ENCODE peak calls at places on chromosome X, in four cellular contexts. R is HFF-Myc, Q is choroid plexus epithelial cell, G is tibial artery. C is an unnamed sample.

GRCh38 chrX:12767856-12768255 is 23.4 kb upstream of the PRPS2 start:
- DNase-seq in Q (no peak), R (no peak), G (no peak), C (no peak)

GRCh38 chrX:35919536-35920309 is at the start of gene CFAP47:
- DNase-seq in G (peak), Q (peak), R (no peak), C (peak)

GRCh38 chrX:97639526-97639925 is 755.8 kb downstream of the RPA4 start:
- DNase-seq in Q (no peak), G (no peak), R (no peak), C (no peak)

GRCh38 chrX:135740683-135741149 is 27.3 kb downstream of the CT45A3 start:
- DNase-seq in Q (peak), G (peak), R (no peak), C (no peak)

GRCh38 chrX:111086521-111087127 is 9.4 kb upstream of the PAK3 start:
- DNase-seq in Q (no peak), R (no peak), G (no peak), C (no peak)

GRCh38 chrX:11103006-11103405 is 8.1 kb upstream of the HCCS start:
- DNase-seq in Q (no peak), R (no peak), G (no peak), C (no peak)

GRCh38 chrX:46912673-46913491 is 661 bp downstream of the JADE3 start:
- DNase-seq in R (no peak), Q (peak), G (peak), C (peak)

GRCh38 chrX:15812212-15812938 is 22.1 kb downstream of the ZRSR2 start:
- DNase-seq in G (no peak), Q (no peak), R (no peak), C (no peak)

GRCh38 chrX:40207626-40208025 is 109.9 kb upstream of the BCOR start:
- DNase-seq in Q (no peak), R (no peak), G (no peak), C (peak)

GRCh38 chrX:39011454-39012204 is 210.4 kb downstream of the MID1IP1 start:
- DNase-seq in Q (no peak), R (no peak), G (no peak), C (peak)

GRCh38 chrX:18833071-18833731 is 125.8 kb downstream of the PPEF1 start:
- DNase-seq in Q (peak), R (no peak), G (peak), C (no peak)

GRCh38 chrX:2388669-2389068 is 112.1 kb downstream of the DHRSX start:
- DNase-seq in R (no peak), G (no peak), Q (no peak), C (no peak)

GRCh38 chrX:49042581-49043219 is 457 bp downstream of the TFE3 start:
- DNase-seq in R (no peak), G (peak), Q (peak), C (no peak)

GRCh38 chrX:136464589-136464988 is 23.2 kb upstream of the BRS3 start:
- DNase-seq in Q (no peak), R (no peak), G (no peak), C (no peak)

GRCh38 chrX:26789751-26790150 is 573.8 kb downstream of the MAGEB5 start:
- DNase-seq in Q (peak), G (no peak), R (no peak), C (no peak)

GRCh38 chrX:101745046-101745445 is 85.4 kb upstream of the ARMCX2 start:
- DNase-seq in G (no peak), R (no peak), Q (no peak), C (no peak)

GRCh38 chrX:145393702-145394235 is 146.5 kb downstream of the SPANXN1 start:
- DNase-seq in R (no peak), G (no peak), Q (no peak), C (no peak)

GRCh38 chrX:107450823-107451509 is 1.5 kb downstream of the FRMPD3 start:
- DNase-seq in R (no peak), Q (no peak), G (no peak), C (no peak)

GRCh38 chrX:48466696-48467095 is 3.4 kb downstream of the SLC38A5 start:
- DNase-seq in R (no peak), Q (no peak), G (no peak), C (no peak)

GRCh38 chrX:152479525-152479924 is 28.4 kb upstream of the GABRA3 start:
- DNase-seq in Q (no peak), G (no peak), R (no peak), C (no peak)

GRCh38 chrX:24282381-24283121 is 31.3 kb downstream of the SUPT20HL2 start:
- DNase-seq in Q (peak), R (no peak), G (no peak), C (no peak)

GRCh38 chrX:123607806-123608205 is 125.0 kb downstream of the THOC2 start:
- DNase-seq in R (no peak), G (no peak), Q (no peak), C (no peak)

GRCh38 chrX:27767387-27767786 is 40.4 kb upstream of the MAGEB10 start:
- DNase-seq in R (no peak), Q (peak), G (no peak), C (no peak)

GRCh38 chrX:112043997-112044396 is 38.6 kb downstream of the TRPC5 start:
- DNase-seq in G (no peak), R (no peak), Q (peak), C (peak)

GRCh38 chrX:9308426-9308825 is 156.4 kb upstream of the TBL1X start:
- DNase-seq in R (no peak), G (no peak), Q (no peak), C (no peak)
- TF ChIP-seq CTCF in R (no peak), G (no peak), Q (no peak), C (no peak)

GRCh38 chrX:154542723-154543424 is 3.8 kb downstream of the G6PD start:
- DNase-seq in R (no peak), Q (no peak), G (peak), C (no peak)

GRCh38 chrX:154541896-154542722 is 4.5 kb downstream of the G6PD start:
- DNase-seq in R (peak), G (peak), Q (peak), C (peak)

GRCh38 chrX:154541589-154541895 is 5.1 kb downstream of the G6PD start:
- DNase-seq in G (no peak), Q (no peak), R (no peak), C (no peak)

GRCh38 chrX:154539077-154539476 is 7.6 kb downstream of the G6PD start:
- DNase-seq in G (no peak), Q (no peak), R (no peak), C (no peak)

DNA sequence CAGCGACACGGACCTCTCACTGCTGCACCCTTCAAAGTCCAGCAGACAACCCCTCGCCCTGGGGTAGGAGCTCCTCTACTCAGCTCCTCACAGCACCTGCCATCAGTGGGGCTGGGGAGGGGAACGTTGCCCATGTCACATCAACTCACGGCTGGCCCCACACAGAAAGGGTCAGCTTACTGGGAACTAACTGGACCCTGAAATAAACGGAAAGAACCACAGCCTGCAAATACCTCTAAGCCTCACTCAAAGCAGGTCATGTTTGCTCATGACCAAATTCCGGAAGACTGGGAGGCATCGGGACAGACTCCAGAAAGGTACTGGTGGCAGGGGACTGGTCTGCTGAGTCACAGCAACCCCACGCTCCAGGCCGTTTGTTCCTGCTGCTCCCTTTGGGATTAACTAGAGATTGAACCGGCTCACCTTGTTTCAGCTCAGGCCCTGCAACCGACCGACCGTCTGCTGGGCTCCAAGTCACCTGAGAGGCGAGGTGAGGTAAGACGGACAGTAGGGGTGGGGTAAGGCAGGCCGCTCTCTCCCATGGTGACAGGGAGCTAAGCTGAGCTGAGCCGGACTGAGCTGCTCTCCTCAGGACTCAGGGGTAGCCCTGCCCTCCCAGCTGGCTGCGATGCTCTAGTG is 5.6 kb downstream of the G6PD start:
- DNase-seq in R (no peak), Q (no peak), G (no peak), C (peak)
- H3K4me3 ChIP-seq in R (no peak), Q (no peak), G (no peak), C (no peak)

GRCh38 chrX:132092439-132093065 is 35.3 kb downstream of the FRMD7 start:
- DNase-seq in G (peak), R (peak), Q (peak), C (peak)
- TF ChIP-seq CTCF in G (peak), R (peak), Q (peak), C (peak)

DNA sequence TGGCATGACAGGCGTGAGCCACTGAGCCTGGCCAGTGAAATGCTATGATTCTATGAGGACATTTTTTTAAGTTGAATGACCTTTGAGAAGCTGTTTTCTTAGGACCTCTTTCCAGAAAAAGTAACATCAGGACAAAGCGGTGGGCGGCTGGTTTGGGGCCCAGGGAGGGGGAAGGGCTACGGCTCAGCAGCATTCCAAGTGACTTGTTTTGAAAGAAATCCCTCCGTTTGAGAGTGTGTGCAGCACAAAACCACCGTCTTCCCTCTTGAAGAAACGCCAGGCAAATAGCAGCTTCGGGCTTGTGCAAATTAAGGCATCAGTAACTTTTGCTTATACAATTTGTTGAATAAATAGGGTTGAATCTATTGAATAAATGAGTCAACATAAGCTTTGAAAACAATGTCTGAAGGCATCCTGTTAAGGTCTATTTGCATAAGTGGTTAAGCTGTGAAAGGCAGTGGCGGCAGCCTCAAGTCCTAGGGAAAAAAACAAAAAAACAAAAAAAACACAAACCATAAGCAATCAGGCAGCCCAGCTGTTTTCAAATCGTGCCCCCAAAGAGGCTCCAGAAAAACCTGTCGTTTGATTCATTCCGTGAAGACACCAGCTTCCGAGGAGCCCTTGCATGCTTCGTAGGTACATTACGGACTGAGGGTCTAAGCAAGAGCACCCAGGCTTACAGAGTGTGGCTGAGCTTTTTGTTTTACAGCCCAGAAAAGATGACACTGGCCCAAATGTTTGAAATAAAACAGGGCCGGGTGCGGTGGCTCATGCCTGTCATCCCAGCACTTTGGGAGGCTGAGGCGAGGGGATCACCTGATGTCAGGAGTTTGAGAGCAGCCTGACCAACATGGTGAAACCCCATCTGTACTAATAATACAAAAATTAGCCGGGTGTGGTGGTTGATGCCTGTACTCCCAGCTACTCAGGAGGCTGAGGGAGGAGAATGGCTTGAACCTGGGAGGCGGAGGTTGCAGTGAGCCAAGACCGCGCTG is 103.7 kb downstream of the CRLF2 start:
- DNase-seq in G (peak), R (no peak), Q (no peak), C (no peak)
- H3K4me3 ChIP-seq in G (no peak), R (no peak), Q (no peak), C (no peak)

C was measured in epithelial cell of esophagus.